ENCODE peak calls at places on chromosome 3, in five cellular contexts. V is neuronal stem cell; L is testis; R is stimulated activated CD4-positive, alpha-beta T cell treated with anti-CD3 and anti-CD28 coated beads, TNF-alpha, amount 100 ng/mL, for 24 hours; T is GM18507. W is an unnamed sample.

GRCh38 chr3:134795776-134796312 is 784 bp downstream of the EPHB1 start:
- DNase-seq in T (no peak), L (no peak), R (no peak), V (peak), W (no peak)

GRCh38 chr3:126364731-126365301 is 7.6 kb upstream of the KLF15 start:
- DNase-seq in V (no peak), R (no peak), T (no peak), L (no peak), W (no peak)

GRCh38 chr3:42149537-42150426 is 58.6 kb downstream of the TRAK1 start:
- DNase-seq in R (no peak), L (no peak), V (no peak), T (no peak), W (no peak)

GRCh38 chr3:124775776-124776336 is 45.6 kb downstream of the UMPS start:
- DNase-seq in L (no peak), T (no peak), V (no peak), R (no peak), W (no peak)

GRCh38 chr3:61819861-61820260 is 258.5 kb downstream of the PTPRG start:
- DNase-seq in V (no peak), L (no peak), T (no peak), R (no peak), W (no peak)

GRCh38 chr3:69219101-69219708 is 96.8 kb upstream of the LMOD3 start:
- DNase-seq in L (no peak), T (no peak), V (no peak), R (no peak), W (no peak)

GRCh38 chr3:71045917-71046282 is 537.6 kb downstream of the FOXP1 start:
- DNase-seq in T (no peak), R (no peak), V (no peak), L (no peak), W (no peak)

GRCh38 chr3:14780927-14781507 is 37.7 kb upstream of the FGD5 start:
- DNase-seq in T (peak), L (peak), V (peak), R (peak), W (no peak)

GRCh38 chr3:52436500-52437106 is 8.3 kb downstream of the SEMA3G start:
- DNase-seq in V (no peak), R (no peak), L (no peak), T (no peak), W (no peak)

GRCh38 chr3:140113983-140114923 is 179.3 kb downstream of the CLSTN2 start:
- DNase-seq in L (no peak), R (no peak), T (no peak), V (no peak), W (no peak)

GRCh38 chr3:159210336-159210735 is 408.5 kb downstream of the MFSD1 start:
- DNase-seq in L (no peak), R (no peak), T (no peak), V (no peak), W (no peak)